ENCODE peak calls at places on chromosome 10, in six cellular contexts. D, O, M, Z, N and X are unnamed samples.

GRCh38 chr10:132876967-132877366 is 65.4 kb downstream of the CFAP46 start:
- DNase-seq in D (no peak), O (no peak), M (no peak), Z (no peak), N (peak), X (no peak)

GRCh38 chr10:79502561-79503309 is 9.6 kb upstream of the EIF5AL1 start:
- DNase-seq in D (no peak), O (no peak), M (peak), Z (no peak), N (no peak), X (no peak)

GRCh38 chr10:21427804-21428481 is 97.5 kb downstream of the SKIDA1 start:
- DNase-seq in D (peak), O (no peak), M (no peak), Z (no peak), N (no peak), X (no peak)

GRCh38 chr10:51029172-51029641 is 45.1 kb upstream of the PRKG1 start:
- DNase-seq in D (no peak), O (no peak), M (no peak), Z (no peak), N (no peak), X (no peak)

GRCh38 chr10:126082067-126082466 is 185.7 kb downstream of the FANK1 start:
- DNase-seq in D (no peak), O (peak), M (no peak), Z (no peak), N (no peak), X (no peak)

GRCh38 chr10:3197354-3198003 is 24.9 kb upstream of the PITRM1 start:
- DNase-seq in D (peak), O (peak), M (peak), Z (peak), N (peak), X (peak)

GRCh38 chr10:79070091-79070610 is 1.4 kb downstream of the ZMIZ1 start:
- DNase-seq in D (no peak), O (no peak), M (peak), Z (no peak), N (peak), X (no peak)

GRCh38 chr10:89115876-89116627 is 91.1 kb downstream of the CH25H start:
- DNase-seq in D (peak), O (peak), M (no peak), Z (no peak), N (no peak), X (no peak)

GRCh38 chr10:83373659-83374058 is 765.6 kb upstream of the GHITM start:
- DNase-seq in D (no peak), O (no peak), M (no peak), Z (peak), N (no peak), X (no peak)

DNA sequence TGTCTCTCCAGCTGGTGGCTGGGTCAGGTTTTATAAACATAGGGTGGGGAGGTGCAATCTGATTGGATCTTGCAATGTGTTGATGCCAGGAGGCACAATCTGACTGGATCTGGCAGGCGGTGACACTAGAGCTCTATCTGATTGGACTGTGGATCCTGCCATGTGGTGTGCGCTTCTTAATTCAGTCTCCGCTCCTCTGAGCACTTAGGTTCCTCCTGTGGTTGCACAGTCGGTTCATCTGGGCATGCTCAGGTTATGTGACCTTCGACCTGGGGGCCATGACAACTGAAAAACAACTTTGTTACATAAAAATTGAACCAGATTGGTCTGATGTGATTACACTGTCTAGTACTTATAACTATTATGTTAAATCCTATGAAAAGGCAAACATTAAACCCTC is 127.1 kb upstream of the SVIL start:
- DNase-seq in D (peak), O (no peak), M (no peak), Z (no peak), N (no peak), X (no peak)
- TF ChIP-seq CTCF in D (no peak), O (no peak), M (no peak), Z (no peak), N (no peak), X (no peak)

GRCh38 chr10:43221419-43222293 is 45.2 kb downstream of the RASGEF1A start:
- DNase-seq in D (no peak), O (no peak), M (no peak), Z (no peak), N (no peak), X (no peak)
- TF ChIP-seq CTCF in D (peak), O (peak), M (no peak), Z (peak), N (no peak), X (no peak)

DNA sequence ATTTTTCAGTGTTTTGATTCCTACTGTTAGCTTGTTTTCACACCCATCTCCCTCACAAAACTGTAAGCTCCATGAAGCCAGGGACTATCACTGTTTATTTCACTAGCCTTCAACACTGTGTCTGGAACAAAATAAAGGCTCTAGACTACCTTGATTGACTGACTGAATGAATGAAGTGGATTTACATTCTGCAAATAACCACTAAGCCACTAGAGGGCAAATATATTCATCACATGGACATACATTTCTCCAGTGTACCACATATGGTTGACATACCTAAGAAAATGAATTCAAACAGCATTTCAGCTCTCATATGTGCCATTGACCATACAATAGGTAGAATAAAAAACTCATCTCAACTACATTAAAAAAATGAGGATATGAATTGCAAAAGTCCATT is 185.9 kb downstream of the RAB11FIP2 start:
- DNase-seq in D (peak), O (peak), M (no peak), Z (peak), N (no peak), X (no peak)
- TF ChIP-seq CTCF in D (peak), O (peak), M (peak), Z (peak), N (peak), X (no peak)

GRCh38 chr10:30589441-30589840 is 40.1 kb downstream of the LYZL2 start:
- DNase-seq in D (no peak), O (no peak), M (no peak), Z (no peak), N (peak), X (no peak)

GRCh38 chr10:30591249-30591670 is 38.3 kb downstream of the LYZL2 start:
- DNase-seq in D (peak), O (peak), M (peak), Z (peak), N (peak), X (no peak)

GRCh38 chr10:30586828-30587227 is 42.7 kb downstream of the LYZL2 start:
- DNase-seq in D (no peak), O (no peak), M (no peak), Z (no peak), N (no peak), X (no peak)

GRCh38 chr10:30583778-30584415 is 45.7 kb downstream of the LYZL2 start:
- DNase-seq in D (peak), O (peak), M (peak), Z (peak), N (peak), X (no peak)

GRCh38 chr10:30587522-30588031 is 42.0 kb downstream of the LYZL2 start:
- DNase-seq in D (no peak), O (no peak), M (no peak), Z (peak), N (peak), X (peak)
- TF ChIP-seq CTCF in D (no peak), O (no peak), M (no peak), Z (peak), N (no peak), X (no peak)

GRCh38 chr10:30639946-30640786 is 10.6 kb upstream of the LYZL2 start:
- DNase-seq in D (peak), O (peak), M (no peak), Z (peak), N (no peak), X (no peak)
- TF ChIP-seq CTCF in D (peak), O (peak), M (peak), Z (peak), N (peak), X (peak)

DNA sequence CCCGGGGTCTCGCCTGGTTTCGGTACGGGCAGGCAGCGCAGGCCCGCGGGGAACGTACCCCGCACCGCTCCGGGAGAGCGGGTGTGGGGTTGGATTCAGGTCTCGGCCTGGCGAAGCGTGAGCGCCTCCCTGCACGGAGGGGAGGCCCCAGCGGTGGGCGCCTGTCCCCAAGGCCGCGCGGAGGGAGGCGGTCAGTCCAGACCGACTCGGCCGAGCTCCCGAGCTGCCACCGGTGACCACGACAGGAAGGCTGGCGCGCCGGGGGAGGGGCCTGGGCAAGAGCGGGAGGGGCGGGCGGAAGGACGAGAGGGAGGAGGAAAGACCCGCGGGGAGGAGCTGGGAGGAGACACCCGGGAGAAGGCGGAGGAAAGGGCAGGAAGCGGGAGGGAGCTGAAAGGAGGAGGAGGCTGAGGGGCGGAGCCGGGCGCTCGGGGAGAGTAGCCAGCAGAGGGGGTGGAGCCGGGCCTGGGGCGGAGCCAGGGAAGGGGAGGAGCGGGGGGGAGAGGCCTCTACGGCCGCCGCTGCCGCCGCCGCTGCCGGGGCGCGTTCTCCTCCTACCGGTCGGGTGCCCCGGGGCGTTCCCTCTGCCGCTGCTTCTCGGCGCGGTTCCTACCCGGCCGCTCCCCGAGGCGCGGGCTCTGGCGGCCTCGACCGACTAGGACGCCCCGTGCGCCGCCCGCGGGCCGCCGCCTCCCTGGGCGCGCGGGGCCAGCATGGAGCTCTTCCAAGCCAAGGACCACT is at the start of gene INPP5F:
- DNase-seq in D (peak), O (peak), M (peak), Z (peak), N (peak), X (peak)
- TF ChIP-seq CTCF in D (peak), O (peak), M (no peak), Z (no peak), N (peak), X (no peak)

GRCh38 chr10:804787-805634 is 115.5 kb upstream of the DIP2C start:
- DNase-seq in D (no peak), O (no peak), M (no peak), Z (no peak), N (peak), X (no peak)

GRCh38 chr10:807958-808353 is 118.5 kb upstream of the DIP2C start:
- DNase-seq in D (no peak), O (no peak), M (no peak), Z (no peak), N (no peak), X (no peak)

GRCh38 chr10:805635-806305 is 116.3 kb upstream of the DIP2C start:
- DNase-seq in D (no peak), O (no peak), M (no peak), Z (no peak), N (no peak), X (no peak)

GRCh38 chr10:807163-807957 is 117.9 kb upstream of the DIP2C start:
- DNase-seq in D (no peak), O (no peak), M (no peak), Z (no peak), N (no peak), X (no peak)

GRCh38 chr10:806451-807162 is 117.1 kb upstream of the DIP2C start:
- DNase-seq in D (no peak), O (no peak), M (no peak), Z (no peak), N (no peak), X (no peak)
- TF ChIP-seq CTCF in D (no peak), O (no peak), M (no peak), Z (no peak), N (no peak), X (no peak)